ENCODE peak calls at places on chromosomes 3 and 15, in five cellular contexts. P is left cardiac atrium, V is HL-60, E is hypothalamus, L is kidney tubule cell. M is an unnamed sample.

GRCh38 chr3:182233405-182233804 is 521.7 kb downstream of the SOX2 start:
- DNase-seq in P (no peak), V (no peak), E (no peak), L (no peak), M (no peak)

GRCh38 chr15:87369269-87369668 is 887.3 kb downstream of the NTRK3 start:
- DNase-seq in P (no peak), V (no peak), E (no peak), L (peak), M (no peak)

GRCh38 chr3:97579365-97579764 is 185.2 kb upstream of the ARL6 start:
- DNase-seq in P (no peak), V (no peak), E (no peak), L (peak), M (no peak)

GRCh38 chr3:43206632-43207031 is 79.7 kb upstream of the SNRK start:
- DNase-seq in P (no peak), V (no peak), E (no peak), L (no peak), M (no peak)

GRCh38 chr15:70703066-70703465 is 60.3 kb downstream of the UACA start:
- DNase-seq in P (no peak), V (no peak), E (no peak), L (no peak), M (no peak)

GRCh38 chr3:52190294-52190841 is 7.6 kb upstream of the ALAS1 start:
- DNase-seq in P (peak), V (no peak), E (peak), L (no peak), M (no peak)

GRCh38 chr15:68698708-68699107 is 119.9 kb downstream of the CORO2B start:
- DNase-seq in P (no peak), V (no peak), E (no peak), L (no peak), M (no peak)

GRCh38 chr3:31188112-31188511 is 293.7 kb upstream of the GADL1 start:
- DNase-seq in P (no peak), V (no peak), E (no peak), L (no peak), M (no peak)

GRCh38 chr3:128727996-128728395 is 2.0 kb downstream of the RAB7A start:
- DNase-seq in P (no peak), V (no peak), E (no peak), L (peak), M (no peak)

GRCh38 chr15:73357999-73358665 is 10.6 kb downstream of the HCN4 start:
- DNase-seq in P (no peak), V (no peak), E (no peak), L (peak), M (no peak)

GRCh38 chr3:141979050-141979671 is 102.7 kb downstream of the ATP1B3 start:
- DNase-seq in P (no peak), V (no peak), E (no peak), L (peak), M (no peak)

GRCh38 chr3:195110647-195111321 is 160.2 kb downstream of the XXYLT1 start:
- DNase-seq in P (peak), V (no peak), E (no peak), L (no peak), M (no peak)

GRCh38 chr15:74402337-74402839 is 31.4 kb downstream of the SEMA7A start:
- DNase-seq in P (no peak), V (no peak), E (no peak), L (no peak), M (no peak)

GRCh38 chr3:16839271-16840110 is 45.3 kb upstream of the PLCL2 start:
- DNase-seq in P (no peak), V (no peak), E (no peak), L (no peak), M (no peak)

GRCh38 chr3:101803152-101803782 is 24.3 kb downstream of the NXPE3 start:
- DNase-seq in P (no peak), V (peak), E (no peak), L (peak), M (no peak)

M was measured in brain pericyte.